ENCODE peak calls at places on chromosomes 13 and 19, in nine cellular contexts. U is mucosa of descending colon, A is epithelial cell of esophagus, F is MCF 10A, W is A549, P is astrocyte of the spinal cord, C is breast epithelium, S is AG09319, N is ovary. M is an unnamed sample.
A peak's percentile ranks its signal among the peaks of the same experiment; 100 is the strongest.

GRCh38 chr13:106488075-106488474 is 47.4 kb downstream of the EFNB2 start:
- DNase-seq in C (no peak), A (no peak), S (no peak), P (no peak), W (no peak), F (no peak), N (no peak), U (no peak), M (no peak)

GRCh38 chr19:4375620-4376228 is 24.6 kb downstream of the SH3GL1 start:
- DNase-seq in N (peak; percentile 32), W (no peak), U (no peak), F (peak; percentile 70), A (no peak), S (no peak), C (no peak), P (peak; percentile 66), M (no peak)

GRCh38 chr13:41645313-41645712 is 188.0 kb downstream of the RGCC start:
- DNase-seq in S (peak; percentile 70), N (no peak), U (no peak), F (peak; percentile 61), P (peak; percentile 84), C (no peak), A (peak; percentile 56), W (no peak), M (no peak)

GRCh38 chr13:40984670-40985366 is 34.3 kb downstream of the ELF1 start:
- DNase-seq in W (no peak), U (no peak), A (peak; percentile 15), P (no peak), S (no peak), N (no peak), C (no peak), F (peak; percentile 34), M (no peak)

GRCh38 chr19:52221831-52222375 is 32.1 kb downstream of the PPP2R1A start:
- DNase-seq in P (no peak), A (peak; percentile 10), N (no peak), F (no peak), W (no peak), S (no peak), C (no peak), U (no peak), M (peak; percentile 66)

GRCh38 chr19:9782282-9782681 is 13.7 kb upstream of the ZNF846 start:
- DNase-seq in P (no peak), C (no peak), S (no peak), F (no peak), N (no peak), A (no peak), W (no peak), U (no peak), M (no peak)

GRCh38 chr19:55641376-55642152 is 762 bp downstream of the ZNF580 start:
- DNase-seq in F (peak; percentile 37), S (no peak), W (peak; percentile 68), N (peak; percentile 36), P (no peak), A (peak; percentile 26), U (no peak), C (no peak), M (no peak)

GRCh38 chr13:46354143-46355087 is 32.6 kb downstream of the RUBCNL start:
- DNase-seq in P (peak; percentile 98), S (peak; percentile 57), W (peak; percentile 50), A (peak; percentile 89), N (no peak), F (peak; percentile 94), U (no peak), C (no peak), M (no peak)

GRCh38 chr13:21813110-21813509 is 142.2 kb downstream of the FGF9 start:
- DNase-seq in N (no peak), F (no peak), A (no peak), C (no peak), W (no peak), P (no peak), U (no peak), S (no peak), M (no peak)

GRCh38 chr19:4357921-4358326 is 14.6 kb downstream of the MPND start:
- DNase-seq in W (no peak), F (no peak), P (no peak), A (no peak), U (no peak), N (no peak), C (no peak), S (no peak), M (no peak)

GRCh38 chr19:54418030-54418929 is 3.0 kb downstream of the TTYH1 start:
- DNase-seq in F (no peak), S (no peak), U (no peak), P (no peak), A (no peak), N (no peak), W (no peak), C (no peak), M (no peak)

GRCh38 chr13:107866666-107867623 is 348.4 kb downstream of the LIG4 start:
- DNase-seq in W (no peak), F (no peak), C (no peak), U (no peak), S (no peak), P (peak; percentile 39), A (no peak), N (no peak), M (no peak)

GRCh38 chr13:59880468-59880867 is 283.3 kb downstream of the DIAPH3 start:
- DNase-seq in N (no peak), U (no peak), F (peak; percentile 12), A (peak; percentile 36), P (no peak), C (no peak), S (no peak), W (no peak), M (no peak)

GRCh38 chr19:46147791-46148288 is at the start of gene IGFL2:
- DNase-seq in S (no peak), U (no peak), A (peak; percentile 85), W (no peak), F (peak; percentile 58), C (no peak), P (peak; percentile 2), N (no peak), M (no peak)

GRCh38 chr19:57712222-57712621 is 3.2 kb upstream of the ZNF154 start:
- DNase-seq in A (no peak), W (no peak), N (no peak), S (no peak), F (no peak), U (no peak), P (no peak), C (no peak), M (no peak)

GRCh38 chr13:75279834-75280369 is 202.1 kb downstream of the TBC1D4 start:
- DNase-seq in U (no peak), C (no peak), W (no peak), S (no peak), P (no peak), N (no peak), F (no peak), A (no peak), M (no peak)

GRCh38 chr13:107466326-107466725 is 749.0 kb downstream of the LIG4 start:
- DNase-seq in F (peak; percentile 83), C (no peak), U (no peak), A (peak; percentile 58), S (no peak), W (no peak), P (peak; percentile 68), N (no peak), M (no peak)

GRCh38 chr19:53525922-53526321 is 12.0 kb upstream of the ZNF331 start:
- DNase-seq in C (no peak), W (no peak), S (no peak), A (no peak), U (no peak), N (no peak), F (no peak), P (no peak), M (no peak)

GRCh38 chr19:40539070-40539469 is 37.6 kb upstream of the SHKBP1 start:
- DNase-seq in A (peak; percentile 24), S (no peak), N (no peak), P (no peak), F (peak; percentile 16), W (no peak), C (no peak), U (no peak), M (no peak)

GRCh38 chr13:50518791-50519201 is 324.7 kb downstream of the DLEU7 start:
- DNase-seq in C (no peak), P (peak; percentile 20), S (no peak), F (no peak), N (no peak), W (no peak), A (no peak), U (no peak), M (no peak)

GRCh38 chr13:30486230-30487074 is 20.7 kb upstream of the HMGB1 start:
- DNase-seq in S (no peak), P (no peak), N (no peak), F (no peak), A (peak; percentile 88), W (no peak), U (no peak), C (peak; percentile 69), M (no peak)

GRCh38 chr19:18500376-18500775 is 21.5 kb downstream of the ELL start:
- DNase-seq in C (no peak), F (no peak), W (no peak), N (no peak), U (no peak), P (no peak), S (no peak), A (no peak), M (no peak)
- TF ChIP-seq CTCF in C (no peak), F (no peak), W (no peak), N (no peak), U (no peak), P (no peak), S (no peak), A (no peak), M (no peak)

GRCh38 chr19:1465191-1466016 is 13.6 kb downstream of the C19orf25 start:
- DNase-seq in W (no peak), P (no peak), N (no peak), A (peak; percentile 79), S (no peak), F (peak; percentile 55), C (no peak), U (peak; percentile 65), M (no peak)
- TF ChIP-seq CTCF in W (no peak), P (peak; percentile 42), N (no peak), A (peak; percentile 52), S (peak; percentile 15), F (peak; percentile 33), C (peak; percentile 54), U (peak; percentile 37), M (no peak)

GRCh38 chr19:15025237-15025636 is 24.0 kb upstream of the CASP14 start:
- DNase-seq in U (no peak), N (no peak), S (no peak), A (peak; percentile 2), P (no peak), C (no peak), W (peak; percentile 31), F (peak; percentile 28), M (no peak)
- TF ChIP-seq CTCF in U (no peak), N (no peak), S (no peak), A (no peak), P (no peak), C (no peak), W (peak; percentile 10), F (peak; percentile 8), M (no peak)

DNA sequence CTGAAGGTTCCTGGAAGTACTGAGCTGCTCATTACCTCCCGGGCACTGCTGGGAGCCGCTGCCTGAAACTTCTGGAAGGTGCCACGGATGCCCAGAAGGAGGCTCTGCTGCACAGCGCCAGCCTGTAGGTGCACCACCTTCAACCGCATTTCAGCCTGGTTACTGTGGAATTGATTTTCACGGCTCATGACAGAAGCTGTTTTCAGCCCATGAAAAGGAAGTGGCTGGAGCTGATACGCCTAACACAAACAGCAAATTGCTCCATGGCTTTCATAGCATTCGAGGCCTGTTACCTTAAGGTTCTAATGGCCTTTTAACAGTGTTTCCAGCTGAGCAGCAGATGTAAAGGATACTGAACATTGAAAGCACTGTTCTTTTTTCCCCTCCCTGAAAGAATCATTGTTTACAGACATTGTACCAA is 22.0 kb downstream of the GPC6 start:
- DNase-seq in U (no peak), A (peak; percentile 49), N (no peak), F (peak; percentile 53), C (no peak), W (no peak), S (no peak), P (peak; percentile 88), M (no peak)
- TF ChIP-seq CTCF in U (no peak), A (peak; percentile 49), N (no peak), F (peak; percentile 24), C (no peak), W (peak; percentile 16), S (no peak), P (peak; percentile 76), M (peak; percentile 86)

M was measured in osteocyte.